ENCODE peak calls at places on chromosomes 13 and 19, in seven cellular contexts. One of them, this sample, is unnamed. For H3K9me3, the result is how much of the 10 kb centered on the place peaks cover.

GRCh38 chr13:30429721-30430694 is 7.7 kb downstream of the UBE2L5 start:
- DNase-seq in left ventricle myocardium inferior: no peak
- DNase-seq in kidney: no peak
- DNase-seq in ovary: no peak
- DNase-seq in HAP-1: no peak
- DNase-seq in neural progenitor cell: no peak
- DNase-seq in body of pancreas: no peak
- DNase-seq in this sample: no peak

GRCh38 chr13:31538067-31539042 is 201.0 kb upstream of the RXFP2 start:
- DNase-seq in body of pancreas: peak
- DNase-seq in HAP-1: peak
- DNase-seq in neural progenitor cell: peak
- DNase-seq in kidney: no peak
- DNase-seq in left ventricle myocardium inferior: no peak
- DNase-seq in ovary: no peak
- DNase-seq in this sample: no peak

GRCh38 chr13:79802389-79803140 is 321.6 kb downstream of the NDFIP2 start:
- DNase-seq in HAP-1: no peak
- DNase-seq in neural progenitor cell: no peak
- DNase-seq in body of pancreas: no peak
- DNase-seq in ovary: no peak
- DNase-seq in kidney: no peak
- DNase-seq in left ventricle myocardium inferior: no peak
- DNase-seq in this sample: no peak

GRCh38 chr19:30320466-30320865 is 51.7 kb upstream of the ZNF536 start:
- DNase-seq in kidney: no peak
- DNase-seq in left ventricle myocardium inferior: no peak
- DNase-seq in body of pancreas: no peak
- DNase-seq in ovary: no peak
- DNase-seq in HAP-1: no peak
- DNase-seq in neural progenitor cell: no peak
- DNase-seq in this sample: no peak

GRCh38 chr19:35619290-35619923 is 6.9 kb downstream of the HAUS5 start:
- DNase-seq in body of pancreas: no peak
- DNase-seq in HAP-1: no peak
- DNase-seq in ovary: no peak
- DNase-seq in left ventricle myocardium inferior: no peak
- DNase-seq in kidney: no peak
- DNase-seq in neural progenitor cell: no peak
- DNase-seq in this sample: no peak

GRCh38 chr13:43360911-43361605 is 337.7 kb downstream of the DNAJC15 start:
- DNase-seq in neural progenitor cell: no peak
- DNase-seq in HAP-1: peak
- DNase-seq in left ventricle myocardium inferior: no peak
- DNase-seq in body of pancreas: no peak
- DNase-seq in kidney: no peak
- DNase-seq in ovary: no peak
- DNase-seq in this sample: no peak

GRCh38 chr19:2739602-2740313 is at the start of gene SLC39A3:
- DNase-seq in body of pancreas: peak
- DNase-seq in neural progenitor cell: peak
- DNase-seq in left ventricle myocardium inferior: peak
- DNase-seq in ovary: peak
- DNase-seq in HAP-1: peak
- DNase-seq in kidney: peak
- DNase-seq in this sample: peak

GRCh38 chr13:31965361-31966066 is 66.1 kb upstream of the FRY start:
- DNase-seq in kidney: no peak
- DNase-seq in HAP-1: no peak
- DNase-seq in left ventricle myocardium inferior: no peak
- DNase-seq in body of pancreas: peak
- DNase-seq in ovary: no peak
- DNase-seq in neural progenitor cell: no peak
- DNase-seq in this sample: no peak

GRCh38 chr13:25267715-25268114 is 19.6 kb downstream of the MTMR6 start:
- DNase-seq in body of pancreas: no peak
- DNase-seq in ovary: no peak
- DNase-seq in left ventricle myocardium inferior: no peak
- DNase-seq in HAP-1: no peak
- DNase-seq in neural progenitor cell: no peak
- DNase-seq in kidney: no peak
- DNase-seq in this sample: no peak

GRCh38 chr19:17286742-17287141 is 5.0 kb downstream of the ANKLE1 start:
- DNase-seq in neural progenitor cell: no peak
- DNase-seq in left ventricle myocardium inferior: no peak
- DNase-seq in body of pancreas: no peak
- DNase-seq in kidney: no peak
- DNase-seq in HAP-1: no peak
- DNase-seq in ovary: no peak
- DNase-seq in this sample: no peak

GRCh38 chr19:19064811-19065745 is 1.3 kb downstream of the SLC25A42 start:
- DNase-seq in neural progenitor cell: no peak
- DNase-seq in kidney: no peak
- DNase-seq in ovary: no peak
- DNase-seq in HAP-1: peak
- DNase-seq in left ventricle myocardium inferior: no peak
- DNase-seq in body of pancreas: peak
- DNase-seq in this sample: no peak

GRCh38 chr13:84962141-84962750 is 837.0 kb downstream of the SLITRK6 start:
- DNase-seq in left ventricle myocardium inferior: no peak
- DNase-seq in ovary: no peak
- DNase-seq in body of pancreas: no peak
- DNase-seq in kidney: peak
- DNase-seq in neural progenitor cell: no peak
- DNase-seq in HAP-1: no peak
- DNase-seq in this sample: no peak

GRCh38 chr19:6532244-6532999 is 1.6 kb downstream of the TNFSF9 start:
- DNase-seq in left ventricle myocardium inferior: no peak
- DNase-seq in ovary: no peak
- DNase-seq in kidney: no peak
- DNase-seq in neural progenitor cell: no peak
- DNase-seq in body of pancreas: no peak
- DNase-seq in HAP-1: peak
- DNase-seq in this sample: no peak

GRCh38 chr19:11979527-11979926 is 14.7 kb downstream of the ZNF763 start:
- DNase-seq in body of pancreas: no peak
- DNase-seq in ovary: no peak
- DNase-seq in left ventricle myocardium inferior: no peak
- DNase-seq in kidney: no peak
- DNase-seq in neural progenitor cell: no peak
- DNase-seq in HAP-1: no peak
- DNase-seq in this sample: no peak

GRCh38 chr19:11982526-11982925 is 17.7 kb downstream of the ZNF763 start:
- DNase-seq in ovary: no peak
- DNase-seq in kidney: no peak
- DNase-seq in neural progenitor cell: no peak
- DNase-seq in body of pancreas: no peak
- DNase-seq in left ventricle myocardium inferior: no peak
- DNase-seq in HAP-1: no peak
- DNase-seq in this sample: no peak

GRCh38 chr19:11973020-11973810 is 8.4 kb downstream of the ZNF763 start:
- DNase-seq in HAP-1: no peak
- DNase-seq in neural progenitor cell: no peak
- DNase-seq in kidney: no peak
- DNase-seq in ovary: no peak
- DNase-seq in body of pancreas: no peak
- DNase-seq in left ventricle myocardium inferior: no peak
- DNase-seq in this sample: no peak

DNA sequence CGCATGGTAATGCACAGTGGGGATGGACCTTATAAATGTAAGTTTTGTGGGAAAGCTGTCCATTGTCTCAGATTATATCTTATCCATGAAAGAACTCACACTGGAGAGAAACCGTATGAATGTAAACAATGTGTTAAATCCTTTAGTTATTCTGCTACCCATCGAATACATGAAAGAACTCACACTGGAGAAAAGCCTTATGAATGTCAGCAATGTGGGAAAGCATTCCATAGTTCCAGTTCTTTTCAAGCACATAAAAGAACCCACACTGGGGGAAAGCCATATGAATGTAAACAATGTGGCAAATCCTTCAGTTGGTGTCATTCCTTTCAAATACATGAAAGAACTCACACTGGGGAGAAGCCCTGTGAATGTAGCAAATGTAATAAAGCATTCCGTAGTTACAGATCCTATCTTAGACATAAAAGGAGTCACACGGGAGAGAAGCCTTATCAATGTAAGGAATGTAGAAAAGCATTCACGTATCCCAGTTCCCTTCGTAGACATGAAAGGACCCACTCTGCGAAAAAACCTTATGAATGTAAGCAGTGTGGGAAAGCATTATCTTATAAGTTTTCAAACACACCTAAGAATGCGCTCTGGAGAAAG is 13.8 kb downstream of the ZNF763 start:
- DNase-seq in ovary: no peak
- DNase-seq in neural progenitor cell: no peak
- DNase-seq in HAP-1: no peak
- DNase-seq in body of pancreas: no peak
- DNase-seq in left ventricle myocardium inferior: no peak
- DNase-seq in kidney: no peak
- DNase-seq in this sample: no peak
- H3K9me3 ChIP-seq in ovary: under half
- H3K9me3 ChIP-seq in neural progenitor cell: half or more
- H3K9me3 ChIP-seq in HAP-1: under half
- H3K9me3 ChIP-seq in body of pancreas: under half
- H3K9me3 ChIP-seq in left ventricle myocardium inferior: half or more
- H3K9me3 ChIP-seq in kidney: under half
- H3K9me3 ChIP-seq in this sample: half or more

GRCh38 chr19:1384478-1385110 is 887 bp downstream of the NDUFS7 start:
- DNase-seq in body of pancreas: no peak
- DNase-seq in ovary: no peak
- DNase-seq in left ventricle myocardium inferior: no peak
- DNase-seq in kidney: no peak
- DNase-seq in neural progenitor cell: no peak
- DNase-seq in HAP-1: no peak
- DNase-seq in this sample: no peak

GRCh38 chr19:1384085-1384462 is 367 bp downstream of the NDUFS7 start:
- DNase-seq in body of pancreas: peak
- DNase-seq in ovary: no peak
- DNase-seq in neural progenitor cell: no peak
- DNase-seq in kidney: no peak
- DNase-seq in HAP-1: no peak
- DNase-seq in left ventricle myocardium inferior: no peak
- DNase-seq in this sample: no peak

GRCh38 chr19:1382250-1382649 is 1.5 kb upstream of the NDUFS7 start:
- DNase-seq in kidney: no peak
- DNase-seq in ovary: no peak
- DNase-seq in neural progenitor cell: no peak
- DNase-seq in HAP-1: no peak
- DNase-seq in left ventricle myocardium inferior: no peak
- DNase-seq in body of pancreas: no peak
- DNase-seq in this sample: no peak

GRCh38 chr19:1383311-1384084 is at the start of gene NDUFS7:
- DNase-seq in left ventricle myocardium inferior: peak
- DNase-seq in HAP-1: peak
- DNase-seq in kidney: peak
- DNase-seq in neural progenitor cell: peak
- DNase-seq in ovary: peak
- DNase-seq in body of pancreas: peak
- DNase-seq in this sample: peak

DNA sequence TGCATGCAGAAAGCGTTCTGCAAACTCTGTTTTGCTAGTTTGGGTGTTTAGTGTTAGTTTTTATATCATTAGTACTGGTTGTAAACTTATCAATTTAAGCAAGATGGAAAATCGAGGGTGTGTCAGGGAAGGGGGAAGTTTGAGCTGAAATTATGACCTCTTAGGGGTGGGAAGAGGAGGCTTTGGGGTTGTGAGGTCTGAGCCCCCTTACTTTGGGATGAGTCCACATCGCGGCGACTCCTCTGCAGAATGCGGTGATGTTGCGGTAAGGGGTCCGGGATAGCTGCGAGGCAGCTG is 745 bp upstream of the NDUFS7 start:
- DNase-seq in neural progenitor cell: no peak
- DNase-seq in kidney: no peak
- DNase-seq in body of pancreas: no peak
- DNase-seq in ovary: no peak
- DNase-seq in left ventricle myocardium inferior: no peak
- DNase-seq in HAP-1: no peak
- DNase-seq in this sample: no peak
- H3K4me3 ChIP-seq in neural progenitor cell: peak
- H3K4me3 ChIP-seq in kidney: no peak
- H3K4me3 ChIP-seq in body of pancreas: no peak
- H3K4me3 ChIP-seq in ovary: no peak
- H3K4me3 ChIP-seq in left ventricle myocardium inferior: peak
- H3K4me3 ChIP-seq in HAP-1: peak
- H3K4me3 ChIP-seq in this sample: no peak

DNA sequence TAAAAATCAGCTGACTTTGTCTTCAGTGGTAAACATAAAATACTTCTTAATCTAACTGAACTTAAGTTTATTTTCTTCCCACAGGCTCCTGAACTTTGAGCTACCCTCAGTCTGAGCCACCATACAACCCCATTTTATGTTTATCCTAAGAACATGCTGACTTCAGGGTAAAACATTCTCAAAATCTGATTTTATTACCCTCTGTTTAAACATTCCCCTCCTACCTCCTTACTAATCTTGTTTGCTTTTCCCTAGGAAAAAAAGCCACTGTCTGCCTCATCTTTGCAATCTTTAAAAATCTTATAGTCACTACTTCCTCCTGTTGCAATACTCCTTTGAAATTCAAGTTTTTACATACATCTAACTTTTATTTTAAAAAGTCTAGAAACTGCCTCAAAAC is 4.0 kb downstream of the ZNF91 start:
- DNase-seq in body of pancreas: no peak
- DNase-seq in kidney: no peak
- DNase-seq in ovary: no peak
- DNase-seq in HAP-1: no peak
- DNase-seq in left ventricle myocardium inferior: no peak
- DNase-seq in neural progenitor cell: no peak
- DNase-seq in this sample: no peak
- H3K9me3 ChIP-seq in body of pancreas: under half
- H3K9me3 ChIP-seq in kidney: under half
- H3K9me3 ChIP-seq in ovary: under half
- H3K9me3 ChIP-seq in HAP-1: under half
- H3K9me3 ChIP-seq in left ventricle myocardium inferior: under half
- H3K9me3 ChIP-seq in neural progenitor cell: under half
- H3K9me3 ChIP-seq in this sample: under half

GRCh38 chr19:50657222-50657669 is 8.0 kb downstream of the C19orf81 start:
- DNase-seq in ovary: no peak
- DNase-seq in body of pancreas: no peak
- DNase-seq in left ventricle myocardium inferior: no peak
- DNase-seq in kidney: no peak
- DNase-seq in neural progenitor cell: no peak
- DNase-seq in HAP-1: no peak
- DNase-seq in this sample: no peak

GRCh38 chr19:50660083-50660366 is 10.8 kb downstream of the C19orf81 start:
- DNase-seq in ovary: no peak
- DNase-seq in body of pancreas: no peak
- DNase-seq in left ventricle myocardium inferior: no peak
- DNase-seq in kidney: peak
- DNase-seq in HAP-1: no peak
- DNase-seq in neural progenitor cell: peak
- DNase-seq in this sample: no peak

GRCh38 chr19:50659318-50660082 is 10.3 kb downstream of the C19orf81 start:
- DNase-seq in kidney: peak
- DNase-seq in body of pancreas: no peak
- DNase-seq in HAP-1: no peak
- DNase-seq in ovary: no peak
- DNase-seq in left ventricle myocardium inferior: no peak
- DNase-seq in neural progenitor cell: peak
- DNase-seq in this sample: no peak

GRCh38 chr19:50658438-50659317 is 9.4 kb downstream of the C19orf81 start:
- DNase-seq in kidney: peak
- DNase-seq in left ventricle myocardium inferior: peak
- DNase-seq in ovary: peak
- DNase-seq in HAP-1: peak
- DNase-seq in body of pancreas: peak
- DNase-seq in neural progenitor cell: peak
- DNase-seq in this sample: peak

GRCh38 chr19:50657672-50658437 is 8.6 kb downstream of the C19orf81 start:
- DNase-seq in ovary: peak
- DNase-seq in kidney: peak
- DNase-seq in neural progenitor cell: peak
- DNase-seq in left ventricle myocardium inferior: peak
- DNase-seq in body of pancreas: peak
- DNase-seq in HAP-1: peak
- DNase-seq in this sample: peak
- H3K4me3 ChIP-seq in ovary: no peak
- H3K4me3 ChIP-seq in kidney: no peak
- H3K4me3 ChIP-seq in neural progenitor cell: peak
- H3K4me3 ChIP-seq in left ventricle myocardium inferior: peak
- H3K4me3 ChIP-seq in body of pancreas: no peak
- H3K4me3 ChIP-seq in HAP-1: peak
- H3K4me3 ChIP-seq in this sample: no peak

This sample was measured in uterus.